ENCODE peak calls at places on chromosomes 13 and 19, in ten cellular contexts. T is stomach; L is CD8-positive, alpha-beta T cell; J is cardiac muscle cell; H is GM12865; I is PC-3; E is AG09309; Q is fibroblast of lung; U is astrocyte; D is psoas muscle. P is an unnamed sample.

GRCh38 chr13:23750383-23751121 is 138.6 kb downstream of the MIPEP start:
- DNase-seq in T (no peak), L (no peak), J (no peak), H (no peak), I (peak; percentile 78), E (no peak), Q (no peak), U (peak; percentile 49), D (no peak), P (no peak)

GRCh38 chr19:3005345-3005744 is 23.7 kb downstream of the TLE2 start:
- DNase-seq in T (no peak), L (no peak), J (no peak), H (no peak), I (no peak), E (no peak), Q (no peak), U (no peak), D (no peak), P (no peak)

GRCh38 chr13:87168390-87168789 is 502.8 kb upstream of the SLITRK5 start:
- DNase-seq in T (no peak), L (no peak), J (no peak), H (no peak), I (no peak), E (no peak), Q (no peak), U (no peak), D (no peak), P (no peak)

GRCh38 chr13:94479559-94480095 is at the start of gene DCT:
- DNase-seq in T (no peak), L (no peak), J (no peak), H (no peak), I (no peak), E (no peak), Q (no peak), U (no peak), D (no peak), P (no peak)

GRCh38 chr13:45454204-45454603 is 10.5 kb upstream of the COG3 start:
- DNase-seq in T (no peak), L (no peak), J (no peak), H (no peak), I (no peak), E (no peak), Q (no peak), U (no peak), D (no peak), P (no peak)

GRCh38 chr13:38872693-38873092 is 117.9 kb downstream of the STOML3 start:
- DNase-seq in T (no peak), L (no peak), J (peak; percentile 74), H (peak; percentile 73), I (peak; percentile 55), E (no peak), Q (peak; percentile 46), U (peak; percentile 25), D (peak; percentile 65), P (no peak)

GRCh38 chr19:2049741-2050348 is 1.2 kb downstream of the MKNK2 start:
- DNase-seq in T (peak; percentile 91), L (peak; percentile 56), J (peak; percentile 54), H (peak; percentile 86), I (peak; percentile 67), E (no peak), Q (peak; percentile 62), U (peak; percentile 64), D (peak; percentile 93), P (peak; percentile 86)

GRCh38 chr13:95267662-95268369 is 33.4 kb downstream of the ABCC4 start:
- DNase-seq in T (peak; percentile 33), L (no peak), J (no peak), H (no peak), I (peak; percentile 56), E (peak; percentile 46), Q (peak; percentile 94), U (peak; percentile 89), D (no peak), P (peak; percentile 73)

GRCh38 chr19:45340232-45340898 is at the start of gene KLC3:
- DNase-seq in T (peak; percentile 75), L (no peak), J (peak; percentile 68), H (no peak), I (peak; percentile 70), E (no peak), Q (no peak), U (no peak), D (no peak), P (no peak)

GRCh38 chr19:8575467-8575997 is 1.7 kb downstream of the MYO1F start:
- DNase-seq in T (no peak), L (peak; percentile 54), J (no peak), H (no peak), I (peak; percentile 49), E (no peak), Q (peak; percentile 22), U (peak; percentile 65), D (no peak), P (no peak)

GRCh38 chr19:1567116-1567847 is 843 bp downstream of the MEX3D start:
- DNase-seq in T (peak; percentile 45), L (no peak), J (no peak), H (no peak), I (no peak), E (no peak), Q (no peak), U (peak; percentile 12), D (no peak), P (no peak)

GRCh38 chr19:30881281-30881680 is 468.0 kb downstream of the TSHZ3 start:
- DNase-seq in T (no peak), L (no peak), J (no peak), H (no peak), I (no peak), E (no peak), Q (no peak), U (no peak), D (no peak), P (no peak)

GRCh38 chr19:49672131-49672919 is 4.7 kb upstream of the PRMT1 start:
- DNase-seq in T (peak; percentile 81), L (peak; percentile 66), J (peak; percentile 91), H (peak; percentile 88), I (peak; percentile 82), E (no peak), Q (peak; percentile 66), U (peak; percentile 31), D (peak; percentile 89), P (no peak)

GRCh38 chr19:38837304-38837626 is 5.7 kb upstream of the ECH1 start:
- DNase-seq in T (no peak), L (no peak), J (no peak), H (no peak), I (no peak), E (no peak), Q (no peak), U (no peak), D (peak; percentile 6), P (no peak)
- H3K4me3 ChIP-seq in T (no peak overlapping the region), L (no peak overlapping the region), J (no peak overlapping the region), H (no peak overlapping the region), I (peak overlapping the region; percentile 28), E (no peak overlapping the region), Q (no peak overlapping the region), U (no peak overlapping the region), D (no peak overlapping the region), P (no peak overlapping the region)

GRCh38 chr19:10473192-10473591 is 30.0 kb downstream of the KEAP1 start:
- DNase-seq in T (no peak), L (no peak), J (no peak), H (no peak), I (no peak), E (no peak), Q (no peak), U (no peak), D (no peak), P (no peak)

GRCh38 chr19:10468133-10468532 is 35.0 kb downstream of the KEAP1 start:
- DNase-seq in T (no peak), L (no peak), J (no peak), H (no peak), I (no peak), E (no peak), Q (no peak), U (no peak), D (no peak), P (no peak)

GRCh38 chr19:10467104-10467706 is 36.0 kb downstream of the KEAP1 start:
- DNase-seq in T (no peak), L (no peak), J (no peak), H (no peak), I (no peak), E (no peak), Q (no peak), U (no peak), D (no peak), P (no peak)

GRCh38 chr19:10474962-10475451 is 28.1 kb downstream of the KEAP1 start:
- DNase-seq in T (no peak), L (no peak), J (no peak), H (no peak), I (no peak), E (no peak), Q (no peak), U (no peak), D (no peak), P (no peak)

DNA sequence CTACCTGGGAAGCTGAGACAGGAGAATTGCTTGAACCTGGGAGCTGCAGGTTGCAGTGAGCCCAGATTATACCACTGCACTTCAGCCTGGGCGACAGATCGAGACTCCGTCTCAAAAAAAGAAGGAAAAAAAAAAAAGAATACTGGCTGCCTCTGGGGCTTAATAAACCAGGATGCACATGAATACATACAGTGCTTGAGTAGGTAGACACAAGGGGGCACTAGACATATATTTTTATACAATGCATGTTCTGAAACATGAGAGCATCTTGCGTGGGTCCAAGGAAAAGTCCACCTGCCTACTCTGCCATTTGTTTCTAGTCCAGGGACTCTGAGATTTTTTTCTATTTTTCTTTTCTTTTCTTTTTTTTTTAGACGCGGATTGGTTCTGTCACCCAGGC is 31.2 kb downstream of the KEAP1 start:
- DNase-seq in T (no peak), L (no peak), J (peak; percentile 29), H (peak; percentile 51), I (peak; percentile 71), E (no peak), Q (peak; percentile 56), U (peak; percentile 25), D (no peak), P (peak; percentile 25)
- TF ChIP-seq CTCF in T (no peak), L (peak; percentile 29), J (peak; percentile 48), H (peak; percentile 31), I (peak; percentile 73), E (peak; percentile 44), Q (peak; percentile 48), U (peak; percentile 45), D (peak; percentile 23), P (peak; percentile 54)

GRCh38 chr13:26538363-26539317 is 18.8 kb upstream of the WASF3 start:
- DNase-seq in T (no peak), L (no peak), J (no peak), H (no peak), I (peak; percentile 24), E (no peak), Q (no peak), U (no peak), D (no peak), P (no peak)
- H3K4me3 ChIP-seq in T (no peak overlapping the region), L (no peak overlapping the region), J (no peak overlapping the region), H (no peak overlapping the region), I (no peak overlapping the region), E (no peak overlapping the region), Q (no peak overlapping the region), U (no peak overlapping the region), D (no peak overlapping the region), P (no peak overlapping the region)

DNA sequence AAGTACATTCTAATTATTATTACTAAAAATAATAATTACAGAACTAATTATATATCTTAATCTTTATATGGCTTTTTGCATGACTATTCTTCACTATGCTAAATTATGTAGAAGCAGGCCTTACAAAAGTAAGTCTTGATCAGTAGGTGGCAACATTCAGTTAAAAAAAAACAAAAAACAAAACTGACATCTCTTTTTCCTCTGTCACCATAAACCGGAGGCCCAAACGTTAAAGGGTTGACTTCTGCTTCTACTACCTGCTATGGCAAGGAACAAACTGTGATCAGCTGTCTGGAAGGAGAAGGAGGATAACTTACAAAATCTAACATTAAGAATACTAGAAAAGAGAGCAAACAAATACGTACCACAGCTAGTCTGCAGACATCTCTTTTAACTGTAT is 1525.6 kb downstream of the SLITRK1 start:
- DNase-seq in T (no peak), L (no peak), J (peak; percentile 16), H (no peak), I (peak; percentile 21), E (no peak), Q (peak; percentile 55), U (no peak), D (no peak), P (no peak)
- TF ChIP-seq CTCF in T (no peak), L (no peak), J (peak; percentile 12), H (no peak), I (peak; percentile 26), E (no peak), Q (peak; percentile 17), U (no peak), D (no peak), P (peak; percentile 24)